ENCODE peak calls at places on chromosomes 2 and 18, in six cellular contexts. J, F, L, H, U and Q are unnamed samples.

GRCh38 chr2:217622205-217622621 is 380.6 kb downstream of the TNS1 start:
- DNase-seq in J (no peak), U (no peak), L (no peak), H (no peak), F (peak; percentile 41), Q (peak; percentile 22)

GRCh38 chr2:158753561-158754302 is 41.4 kb upstream of the DAPL1 start:
- DNase-seq in H (no peak), J (no peak), F (peak; percentile 30), L (peak; percentile 78), U (peak; percentile 48), Q (peak; percentile 23)

GRCh38 chr2:100292022-100292580 is 30.2 kb downstream of the LONRF2 start:
- DNase-seq in F (peak; percentile 71), L (no peak), J (no peak), H (no peak), U (peak; percentile 90), Q (no peak)

GRCh38 chr2:112811841-112812306 is 24.7 kb downstream of the IL1B start:
- DNase-seq in F (no peak), L (peak; percentile 99), U (no peak), J (no peak), H (no peak), Q (no peak)

GRCh38 chr2:80068068-80068467 is 236.5 kb downstream of the LRRTM1 start:
- DNase-seq in F (no peak), L (no peak), U (no peak), H (no peak), J (no peak), Q (no peak)

GRCh38 chr2:16664052-16664731 is 1.4 kb downstream of the CYRIA start:
- DNase-seq in H (no peak), J (no peak), L (peak; percentile 78), U (no peak), F (peak; percentile 52), Q (peak; percentile 48)

GRCh38 chr2:104358122-104358521 is 495.8 kb upstream of the POU3F3 start:
- DNase-seq in H (no peak), J (no peak), U (no peak), F (no peak), L (no peak), Q (no peak)

GRCh38 chr2:28995765-28996164 is 14.7 kb downstream of the TOGARAM2 start:
- DNase-seq in J (no peak), L (no peak), H (no peak), F (no peak), U (no peak), Q (no peak)

GRCh38 chr2:227503433-227504406 is 31.8 kb downstream of the AGFG1 start:
- DNase-seq in H (no peak), F (no peak), U (peak; percentile 84), L (peak; percentile 48), J (no peak), Q (peak; percentile 60)

GRCh38 chr2:12141618-12142220 is 395.3 kb downstream of the LPIN1 start:
- DNase-seq in L (no peak), U (no peak), J (no peak), H (no peak), F (no peak), Q (no peak)

GRCh38 chr2:224077773-224078507 is 38.9 kb upstream of the SERPINE2 start:
- DNase-seq in F (no peak), U (no peak), H (no peak), L (no peak), J (no peak), Q (no peak)

GRCh38 chr18:79973517-79973916 is 9.1 kb downstream of the HSBP1L1 start:
- DNase-seq in U (no peak), H (no peak), L (no peak), F (no peak), J (no peak), Q (no peak)

GRCh38 chr18:6795307-6795706 is 65.8 kb downstream of the ARHGAP28 start:
- DNase-seq in F (no peak), L (no peak), J (no peak), H (no peak), U (no peak), Q (no peak)

GRCh38 chr2:60706021-60706420 is 50.0 kb upstream of the PAPOLG start:
- DNase-seq in H (no peak), U (no peak), F (no peak), J (no peak), L (no peak), Q (no peak)

GRCh38 chr2:240524963-240525718 is 32.6 kb downstream of the ANKMY1 start:
- DNase-seq in H (no peak), F (no peak), J (no peak), U (no peak), L (no peak), Q (no peak)

GRCh38 chr2:187461294-187462261 is 13.5 kb upstream of the CALCRL start:
- DNase-seq in U (no peak), H (peak; percentile 45), J (no peak), F (peak; percentile 28), L (peak; percentile 40), Q (no peak)

GRCh38 chr18:13485182-13485581 is 241.2 kb downstream of the FAM210A start:
- DNase-seq in J (no peak), H (no peak), L (no peak), F (no peak), U (no peak), Q (no peak)

GRCh38 chr18:56036673-56037072 is 448.7 kb upstream of the TCF4 start:
- DNase-seq in L (no peak), U (no peak), H (no peak), F (no peak), J (no peak), Q (no peak)

GRCh38 chr18:5309888-5310470 is 14.5 kb upstream of the ZBTB14 start:
- DNase-seq in L (no peak), J (no peak), F (no peak), U (no peak), H (no peak), Q (no peak)

GRCh38 chr18:39938678-39939077 is 2016.4 kb upstream of the PIK3C3 start:
- DNase-seq in H (no peak), J (no peak), F (no peak), L (peak; percentile 33), U (no peak), Q (no peak)

GRCh38 chr2:134777593-134777992 is 58.8 kb upstream of the TMEM163 start:
- DNase-seq in U (no peak), F (no peak), J (no peak), L (no peak), H (no peak), Q (no peak)

GRCh38 chr18:52339891-52340371 is at the start of gene DCC:
- DNase-seq in H (peak; percentile 51), L (no peak), F (peak; percentile 13), U (no peak), J (no peak), Q (peak; percentile 34)

GRCh38 chr2:129730979-129731378 is 248.5 kb upstream of the RAB6C start:
- DNase-seq in U (no peak), F (no peak), J (no peak), H (no peak), L (no peak), Q (no peak)

GRCh38 chr2:149161481-149162225 is 123.2 kb downstream of the LYPD6B start:
- DNase-seq in F (no peak), L (no peak), H (no peak), J (no peak), U (no peak), Q (no peak)

GRCh38 chr2:236875906-236876505 is 209.7 kb upstream of the COPS8 start:
- DNase-seq in L (peak; percentile 77), J (no peak), U (no peak), H (no peak), F (no peak), Q (no peak)

GRCh38 chr2:25587361-25587760 is 86.0 kb downstream of the DTNB start:
- DNase-seq in U (no peak), J (no peak), F (no peak), H (no peak), L (peak; percentile 55), Q (no peak)

GRCh38 chr2:20113004-20113796 is 61.8 kb upstream of the LAPTM4A start:
- DNase-seq in J (no peak), L (no peak), H (no peak), F (no peak), U (no peak), Q (no peak)

GRCh38 chr2:42008241-42008911 is 39.4 kb upstream of the PKDCC start:
- DNase-seq in U (no peak), J (no peak), F (no peak), L (no peak), H (no peak), Q (no peak)

GRCh38 chr2:131367352-131367751 is 3.4 kb upstream of the RAB6D start:
- DNase-seq in L (no peak), F (no peak), J (no peak), H (no peak), U (no peak), Q (no peak)

GRCh38 chr2:11019614-11020013 is 107.9 kb downstream of the KCNF1 start:
- DNase-seq in F (no peak), U (no peak), J (no peak), H (no peak), L (no peak), Q (no peak)

GRCh38 chr2:234797566-234798250 is 154.1 kb upstream of the SH3BP4 start:
- DNase-seq in F (no peak), H (no peak), L (no peak), J (no peak), U (no peak), Q (no peak)
- H3K4me3 ChIP-seq in F (no peak overlapping the region), H (no peak overlapping the region), L (no peak overlapping the region), J (no peak overlapping the region), U (no peak overlapping the region), Q (no peak overlapping the region)

GRCh38 chr2:102585704-102586404 is 33.5 kb upstream of the SLC9A2 start:
- DNase-seq in L (no peak), U (no peak), F (no peak), H (no peak), J (no peak), Q (no peak)
- TF ChIP-seq POLR2A in L (no peak), U (no peak), F (no peak), H (no peak), J (no peak), Q (no peak)

GRCh38 chr2:119436993-119437772 is 5.5 kb downstream of the TMEM37 start:
- DNase-seq in F (no peak), J (no peak), U (no peak), L (no peak), H (no peak), Q (no peak)
- H3K4me1 ChIP-seq in F (peaks cover 4% of the 10 kb centered on the region), J (peaks cover 15% of the 10 kb centered on the region), U (peaks cover 5% of the 10 kb centered on the region), L (peaks cover 5% of the 10 kb centered on the region), H (peaks cover 7% of the 10 kb centered on the region), Q (peaks cover 16% of the 10 kb centered on the region)

GRCh38 chr2:73822991-73823390 is 5.8 kb upstream of the STAMBP start:
- DNase-seq in J (no peak), H (no peak), U (no peak), F (no peak), L (no peak), Q (no peak)
- H3K4me3 ChIP-seq in J (no peak overlapping the region), H (no peak overlapping the region), U (no peak overlapping the region), F (no peak overlapping the region), L (no peak overlapping the region), Q (no peak overlapping the region)

DNA sequence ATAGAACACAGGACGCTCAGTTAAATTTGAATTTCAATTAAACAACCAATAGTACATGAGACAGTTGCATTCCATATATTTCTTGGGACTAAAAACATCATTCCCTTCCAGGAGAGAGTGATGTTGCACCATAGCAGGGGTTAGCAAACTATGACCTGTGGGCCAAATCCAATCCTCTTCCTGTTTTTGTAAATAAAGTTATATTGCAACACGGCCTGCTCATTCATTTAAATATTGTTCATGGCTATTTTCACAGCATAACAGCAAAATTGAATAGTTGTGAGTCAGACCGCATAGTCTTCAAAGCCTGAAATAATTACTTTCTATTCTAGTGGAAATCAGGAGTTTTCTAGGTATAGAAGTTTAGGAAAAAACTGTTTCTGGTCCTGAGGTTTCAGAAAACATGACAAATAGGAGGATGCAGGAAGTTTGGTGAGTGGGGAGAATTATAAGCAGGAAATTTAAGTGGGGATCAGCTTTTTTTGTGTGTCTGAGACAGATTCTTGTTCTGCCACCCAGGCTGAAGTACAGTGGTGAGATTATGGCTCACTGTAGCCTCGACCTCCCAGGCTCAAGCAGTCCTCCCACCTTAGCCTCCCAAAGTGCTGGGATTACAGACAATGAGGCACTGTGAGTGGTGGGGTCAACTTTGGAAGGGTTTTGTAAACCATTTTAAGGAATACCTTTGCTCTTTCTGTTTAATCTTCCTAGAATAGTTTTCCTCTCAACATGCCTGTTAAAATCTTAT is 131.5 kb downstream of the SOCS6 start:
- DNase-seq in J (no peak), F (no peak), H (no peak), L (peak; percentile 51), U (no peak), Q (no peak)
- TF ChIP-seq POLR2A in J (no peak), F (no peak), H (no peak), L (no peak), U (no peak), Q (no peak)